ENCODE peak calls at places on chromosomes 11 and 22, in nine cellular contexts. N is retinal pigment epithelial cell, A is tibial nerve, W is stomach, R is heart left ventricle, D is IMR-90, Q is A549, J is cardiac fibroblast, L is coronary artery. V is an unnamed sample.

GRCh38 chr22:43955883-43956286 is 643 bp downstream of the SAMM50 start:
- DNase-seq in L (no peak), Q (no peak), J (peak; percentile 27), A (no peak), D (no peak), W (no peak), R (no peak), N (no peak), V (no peak)

GRCh38 chr11:35064114-35064800 is 74.7 kb upstream of the CD44 start:
- DNase-seq in Q (no peak), R (no peak), N (no peak), J (no peak), D (peak; percentile 59), W (no peak), A (no peak), L (no peak), V (no peak)

GRCh38 chr11:115269193-115269592 is 235.0 kb downstream of the CADM1 start:
- DNase-seq in D (no peak), Q (no peak), L (no peak), R (no peak), A (no peak), N (no peak), J (no peak), W (no peak), V (no peak)

GRCh38 chr22:40853961-40854360 is 2.5 kb downstream of the ST13 start:
- DNase-seq in R (no peak), L (no peak), A (no peak), W (no peak), J (no peak), Q (no peak), N (no peak), D (no peak), V (no peak)

GRCh38 chr11:17275376-17276235 is 933 bp upstream of the NUCB2 start:
- DNase-seq in Q (no peak), L (no peak), N (no peak), J (no peak), A (no peak), R (no peak), W (no peak), D (no peak), V (no peak)

GRCh38 chr22:46767249-46767985 is 5.0 kb downstream of the TBC1D22A start:
- DNase-seq in R (no peak), D (no peak), N (no peak), L (no peak), J (no peak), Q (no peak), A (no peak), W (no peak), V (no peak)

GRCh38 chr11:57477507-57478189 is 17.3 kb downstream of the RTN4RL2 start:
- DNase-seq in D (no peak), J (no peak), L (no peak), W (peak; percentile 86), Q (no peak), R (no peak), N (no peak), A (no peak), V (no peak)

GRCh38 chr11:70713988-70714665 is 315.8 kb downstream of the CTTN start:
- DNase-seq in R (no peak), N (no peak), L (no peak), D (no peak), J (no peak), Q (no peak), W (no peak), A (no peak), V (no peak)

GRCh38 chr11:73195191-73196007 is 22.7 kb upstream of the P2RY2 start:
- DNase-seq in N (no peak), D (no peak), L (no peak), Q (peak; percentile 82), R (no peak), W (peak; percentile 22), J (peak; percentile 45), A (no peak), V (no peak)

GRCh38 chr11:2097356-2097997 is 41.7 kb downstream of the IGF2 start:
- DNase-seq in J (peak; percentile 88), L (no peak), R (peak; percentile 83), D (peak; percentile 82), Q (no peak), N (no peak), A (peak; percentile 67), W (peak; percentile 48), V (peak; percentile 71)

GRCh38 chr11:9601041-9601875 is 27.8 kb downstream of the WEE1 start:
- DNase-seq in L (no peak), D (peak; percentile 89), J (peak; percentile 94), W (no peak), A (no peak), N (no peak), Q (no peak), R (no peak), V (peak; percentile 74)

GRCh38 chr11:85742873-85743275 is 56.9 kb upstream of the CCDC89 start:
- DNase-seq in D (no peak), N (no peak), Q (no peak), L (no peak), R (no peak), J (no peak), A (no peak), W (no peak), V (no peak)

GRCh38 chr22:30017375-30017774 is 62.9 kb upstream of the HORMAD2 start:
- DNase-seq in W (no peak), L (no peak), J (no peak), N (no peak), A (no peak), R (no peak), Q (no peak), D (peak; percentile 62), V (no peak)

GRCh38 chr22:32617271-32617670 is 142.7 kb downstream of the FBXO7 start:
- DNase-seq in D (peak; percentile 74), J (no peak), N (no peak), A (no peak), Q (no peak), L (no peak), R (no peak), W (no peak), V (no peak)

GRCh38 chr22:26259510-26259909 is 90.2 kb downstream of the SEZ6L start:
- DNase-seq in N (no peak), W (no peak), Q (peak; percentile 11), L (no peak), A (no peak), R (no peak), J (peak; percentile 13), D (peak; percentile 8), V (no peak)

GRCh38 chr11:62601114-62601363 is 626 bp downstream of the MTA2 start:
- DNase-seq in N (no peak), Q (no peak), W (peak; percentile 52), J (no peak), L (no peak), R (no peak), D (no peak), A (no peak), V (no peak)

GRCh38 chr22:23158516-23159286 is 13.4 kb downstream of the RAB36 start:
- DNase-seq in N (no peak), A (no peak), L (no peak), J (no peak), D (no peak), W (no peak), Q (no peak), R (no peak), V (no peak)

GRCh38 chr22:37018086-37018814 is 997 bp downstream of the TST start:
- DNase-seq in L (no peak), Q (no peak), J (no peak), W (no peak), R (no peak), A (no peak), N (no peak), D (no peak), V (no peak)

GRCh38 chr11:476416-476815 is 26.3 kb downstream of the PTDSS2 start:
- DNase-seq in W (no peak), Q (no peak), A (no peak), D (no peak), R (peak; percentile 43), N (no peak), L (no peak), J (no peak), V (no peak)

DNA sequence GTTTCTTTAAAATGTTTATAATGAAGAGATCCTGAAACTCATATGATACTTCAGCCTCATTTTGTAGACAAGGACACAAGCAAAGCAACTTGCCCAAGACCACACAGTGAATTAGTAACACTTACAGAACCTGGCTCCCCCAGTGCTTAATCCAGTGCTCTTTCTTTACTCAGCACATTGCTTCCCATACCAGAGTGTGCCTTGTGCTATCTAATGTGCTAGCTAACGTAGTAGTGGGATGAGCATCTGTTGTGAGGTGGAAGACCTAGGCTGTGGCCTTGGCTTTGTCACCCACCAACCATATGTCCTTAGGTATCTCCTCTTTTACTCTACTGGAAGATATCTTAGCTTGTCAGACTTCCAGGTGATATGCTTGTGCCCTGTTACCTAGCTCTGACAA is 5.1 kb downstream of the SPCS2 start:
- DNase-seq in L (no peak), N (no peak), W (no peak), R (no peak), Q (no peak), D (no peak), J (no peak), A (no peak), V (no peak)
- H3K4me3 ChIP-seq in L (no peak overlapping the region), N (no peak overlapping the region), W (no peak overlapping the region), R (no peak overlapping the region), Q (no peak overlapping the region), D (no peak overlapping the region), J (no peak overlapping the region), A (no peak overlapping the region), V (no peak overlapping the region)

DNA sequence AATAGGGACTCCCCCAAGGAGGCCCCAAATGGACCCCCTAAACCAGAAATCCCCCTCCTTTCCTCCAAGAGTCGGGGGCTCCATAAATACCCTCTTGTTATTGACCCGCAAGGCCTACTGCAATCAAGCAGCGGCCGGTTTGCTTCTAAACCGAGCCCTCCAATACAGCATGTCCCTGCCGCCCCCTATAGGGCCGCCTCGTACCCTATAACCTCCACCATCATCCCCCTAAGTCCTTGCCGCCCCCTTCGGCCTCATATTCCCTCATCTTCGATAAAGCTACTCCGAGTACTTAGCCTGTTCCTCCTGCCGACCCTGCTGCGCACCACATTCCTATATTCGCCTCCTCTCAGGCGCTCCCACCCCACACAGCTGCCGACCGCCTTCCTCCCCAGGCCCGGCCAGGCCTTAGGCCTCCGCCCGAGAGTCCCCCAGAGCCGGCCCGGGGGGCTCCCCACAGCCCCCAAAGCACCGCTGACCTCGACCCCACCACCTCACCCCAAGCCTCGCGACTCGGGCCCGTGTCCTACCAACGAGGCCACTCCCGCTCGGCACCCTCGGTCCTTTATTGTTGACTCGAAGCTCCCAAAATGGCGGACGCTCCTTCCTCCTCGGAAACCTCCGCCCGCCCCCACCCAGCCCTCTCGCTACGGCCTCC is 478 bp downstream of the DDX6 start:
- DNase-seq in D (peak; percentile 56), R (peak; percentile 70), L (peak; percentile 88), J (peak; percentile 69), A (peak; percentile 50), N (no peak), W (peak; percentile 43), Q (peak; percentile 63), V (peak; percentile 72)
- TF ChIP-seq CTCF in D (peak; percentile 34), R (peak; percentile 68), L (peak; percentile 18), J (peak; percentile 53), A (peak; percentile 54), N (peak; percentile 63), W (no peak), Q (peak; percentile 29), V (peak; percentile 43)

GRCh38 chr11:65538232-65538914 is 13.5 kb downstream of the SCYL1 start:
- DNase-seq in W (no peak), L (peak; percentile 70), A (no peak), J (no peak), N (no peak), D (no peak), Q (no peak), R (no peak), V (peak; percentile 21)
- H3K4me3 ChIP-seq in W (no peak overlapping the region), L (no peak overlapping the region), A (no peak overlapping the region), J (no peak overlapping the region), N (no peak overlapping the region), D (no peak overlapping the region), Q (no peak overlapping the region), R (no peak overlapping the region), V (no peak overlapping the region)

GRCh38 chr22:19641254-19641982 is 72.9 kb upstream of the SEPTIN5 start:
- DNase-seq in A (no peak), D (no peak), L (peak; percentile 31), J (peak; percentile 12), W (no peak), R (no peak), Q (peak; percentile 64), N (no peak), V (no peak)
- TF ChIP-seq CTCF in A (no peak), D (peak; percentile 45), L (no peak), J (peak; percentile 50), W (no peak), R (peak; percentile 42), Q (peak; percentile 24), N (peak; percentile 66), V (peak; percentile 10)

V was measured in psoas muscle.